ENCODE peak calls at places on chromosomes 4 and X, in ten cellular contexts. C, N, J, W, Q, O, P, I, U and K are unnamed samples.
A peak's percentile ranks its signal among the peaks of the same experiment; 100 is the strongest.

GRCh38 chr4:5930456-5930855 is 37.6 kb upstream of the CRMP1 start:
- DNase-seq in O (no peak), J (no peak), C (no peak), P (no peak), Q (no peak), W (no peak), N (no peak), U (no peak), I (peak; percentile 60), K (no peak)

GRCh38 chr4:25568788-25569231 is 86.8 kb upstream of the SLC34A2 start:
- DNase-seq in N (no peak), J (no peak), I (no peak), O (no peak), C (no peak), W (no peak), Q (no peak), P (no peak), U (no peak), K (peak; percentile 11)

GRCh38 chrX:15672886-15673285 is 8.3 kb upstream of the CLTRN start:
- DNase-seq in Q (no peak), U (peak; percentile 58), I (no peak), O (no peak), N (no peak), P (no peak), J (no peak), C (no peak), W (no peak), K (no peak)

GRCh38 chrX:154378059-154378798 is 866 bp upstream of the EMD start:
- DNase-seq in W (peak; percentile 68), O (peak; percentile 40), Q (peak; percentile 35), I (peak; percentile 63), C (no peak), U (peak; percentile 45), J (no peak), P (peak; percentile 85), N (peak; percentile 69), K (peak; percentile 99)

GRCh38 chrX:97326456-97326855 is 442.7 kb downstream of the RPA4 start:
- DNase-seq in O (peak; percentile 19), W (no peak), J (no peak), U (no peak), C (peak; percentile 63), N (no peak), P (no peak), Q (peak; percentile 71), I (peak; percentile 97), K (no peak)

GRCh38 chr4:8439914-8440490 is 521 bp downstream of the ACOX3 start:
- DNase-seq in N (no peak), O (no peak), P (no peak), W (no peak), J (no peak), I (peak; percentile 85), U (no peak), C (no peak), Q (peak; percentile 72), K (no peak)

GRCh38 chr4:20825493-20825892 is 125.2 kb downstream of the PACRGL start:
- DNase-seq in Q (no peak), O (no peak), N (no peak), J (no peak), U (no peak), I (no peak), C (no peak), P (no peak), W (peak; percentile 23), K (no peak)

GRCh38 chr4:169662226-169662625 is 41.8 kb downstream of the CLCN3 start:
- DNase-seq in U (no peak), W (no peak), P (no peak), O (no peak), I (no peak), C (no peak), N (no peak), J (no peak), Q (no peak), K (no peak)

GRCh38 chrX:21973321-21974010 is 33.0 kb downstream of the SMS start:
- DNase-seq in N (no peak), P (no peak), U (peak; percentile 6), O (no peak), J (no peak), C (no peak), W (peak; percentile 35), Q (no peak), I (no peak), K (no peak)

GRCh38 chrX:24190500-24191156 is 41.1 kb downstream of the ZFX start:
- DNase-seq in O (peak; percentile 71), U (no peak), J (no peak), W (peak; percentile 65), P (no peak), C (peak; percentile 55), Q (no peak), N (no peak), I (no peak), K (no peak)

GRCh38 chr4:186297013-186297645 is 31.1 kb downstream of the F11 start:
- DNase-seq in U (peak; percentile 64), O (peak; percentile 70), C (peak; percentile 36), W (peak; percentile 60), N (peak; percentile 26), J (peak; percentile 59), Q (peak; percentile 30), P (peak; percentile 73), I (peak; percentile 74), K (peak; percentile 92)

GRCh38 chr4:5656415-5656814 is 51.9 kb downstream of the EVC2 start:
- DNase-seq in W (no peak), J (no peak), C (no peak), P (no peak), N (no peak), O (no peak), Q (no peak), I (no peak), U (no peak), K (no peak)

GRCh38 chrX:85113746-85114145 is 110.1 kb downstream of the APOOL start:
- DNase-seq in P (no peak), O (no peak), N (no peak), C (no peak), I (no peak), J (no peak), Q (no peak), U (no peak), W (no peak), K (no peak)

GRCh38 chrX:64885850-64886249 is 90.4 kb downstream of the ZC4H2 start:
- DNase-seq in W (peak; percentile 7), N (peak; percentile 29), Q (peak; percentile 37), U (peak; percentile 14), C (no peak), O (no peak), J (no peak), I (peak; percentile 66), P (peak; percentile 21), K (no peak)

GRCh38 chr4:23039813-23040212 is 347.1 kb downstream of the GBA3 start:
- DNase-seq in N (no peak), I (no peak), P (no peak), C (peak; percentile 47), U (peak; percentile 43), W (no peak), J (no peak), Q (no peak), O (no peak), K (no peak)

DNA sequence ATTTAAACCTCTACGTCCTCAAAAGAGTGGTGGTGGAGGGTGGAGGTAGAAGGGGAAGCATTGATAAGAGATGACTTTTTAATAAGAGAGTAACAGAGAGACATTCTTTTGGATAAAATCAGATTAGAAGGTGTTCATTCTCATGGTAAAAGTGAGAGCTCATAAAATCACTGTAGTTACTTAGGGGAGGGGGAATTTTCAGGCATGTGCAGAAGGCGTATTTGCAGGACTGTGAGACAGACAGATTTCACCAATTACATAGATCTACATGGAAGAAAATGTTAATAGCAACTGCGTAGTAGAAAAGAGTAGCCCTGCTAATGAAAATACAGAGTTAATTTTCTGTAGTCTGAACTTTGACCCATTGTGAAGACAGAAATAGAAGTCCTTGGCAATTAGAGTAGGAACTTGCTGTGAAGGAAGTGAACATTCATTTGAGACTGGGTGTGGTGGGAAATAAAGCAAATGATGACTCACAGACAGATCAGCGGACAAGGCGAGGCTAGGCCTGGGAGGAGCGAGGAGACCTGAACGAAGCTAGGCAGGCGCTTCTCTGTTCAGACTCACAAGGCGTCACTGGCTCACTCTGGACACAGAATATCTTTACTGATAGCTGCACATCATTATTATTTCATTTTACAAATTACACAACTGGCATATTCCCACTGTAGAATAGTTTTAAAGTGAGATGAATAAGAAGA is 57.2 kb upstream of the FAM9C start:
- DNase-seq in U (peak; percentile 91), W (peak; percentile 90), J (no peak), O (peak; percentile 86), N (peak; percentile 50), Q (no peak), P (no peak), C (peak; percentile 91), I (no peak), K (no peak)
- H3K4me2 ChIP-seq in U (peak overlapping the region; percentile 62), W (peak overlapping the region; percentile 42), J (no peak overlapping the region), O (no peak overlapping the region), N (peak overlapping the region; percentile 18), Q (no peak overlapping the region), P (peak overlapping the region; percentile 39), C (no peak overlapping the region), I (no peak overlapping the region), K (peak overlapping the region; percentile 14)

GRCh38 chr4:107951551-107951950 is 20.2 kb downstream of the CYP2U1 start:
- DNase-seq in U (peak; percentile 5), Q (no peak), J (no peak), P (no peak), C (peak; percentile 90), W (peak; percentile 84), I (no peak), O (peak; percentile 89), N (no peak), K (peak; percentile 88)
- H3K4me2 ChIP-seq in U (no peak overlapping the region), Q (no peak overlapping the region), J (no peak overlapping the region), P (no peak overlapping the region), C (no peak overlapping the region), W (peak overlapping the region; percentile 22), I (no peak overlapping the region), O (peak overlapping the region; percentile 63), N (no peak overlapping the region), K (no peak overlapping the region)

DNA sequence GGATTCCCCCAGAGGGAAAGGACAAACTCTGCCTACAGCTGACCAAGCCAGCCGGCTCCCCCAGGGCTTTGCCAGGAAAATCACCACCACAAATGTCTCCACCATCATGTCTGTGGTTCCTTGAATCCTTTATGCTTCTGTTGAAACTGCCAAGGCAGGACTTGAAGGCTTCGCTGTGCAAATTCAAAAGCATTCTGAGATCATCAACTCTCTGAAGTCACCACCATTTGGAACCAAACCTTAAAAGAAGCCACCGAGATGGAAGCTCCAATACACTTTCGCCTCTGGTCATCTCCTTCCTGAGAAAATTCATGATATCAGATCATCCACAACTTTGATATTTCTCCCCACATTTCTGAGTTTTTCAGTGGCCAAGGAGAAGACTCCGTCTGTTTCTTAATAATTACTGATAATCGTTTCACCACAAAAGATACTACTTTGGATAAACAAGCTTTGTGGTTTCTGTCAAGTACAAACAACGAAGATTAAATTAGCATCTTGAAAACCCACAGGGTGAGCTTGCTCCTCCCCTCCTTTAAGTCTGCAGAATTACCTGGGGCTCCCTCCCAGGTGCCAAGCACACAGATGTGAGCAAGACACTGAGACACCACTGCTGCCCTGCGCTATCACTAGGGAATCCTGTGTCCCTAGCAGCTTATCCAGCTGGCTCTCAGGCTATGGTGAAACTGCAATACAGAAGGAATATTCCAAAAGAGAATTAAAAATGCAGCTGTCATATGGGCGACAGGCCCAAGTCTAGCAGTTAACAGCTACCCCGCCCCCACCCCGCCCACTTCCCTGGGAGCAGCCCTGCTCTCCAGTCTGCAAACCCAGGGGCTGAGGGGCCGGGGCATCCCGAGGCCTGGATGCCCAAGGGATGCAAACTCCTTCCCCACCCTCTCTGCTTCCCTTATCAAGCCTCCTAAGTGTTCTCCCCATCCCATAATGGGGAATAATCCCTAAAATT is 125.0 kb upstream of the TBL1X start:
- DNase-seq in C (no peak), U (no peak), P (no peak), I (no peak), N (no peak), O (no peak), Q (no peak), W (peak; percentile 19), J (no peak), K (no peak)
- H3K4me2 ChIP-seq in C (no peak overlapping the region), U (no peak overlapping the region), P (no peak overlapping the region), I (no peak overlapping the region), N (no peak overlapping the region), O (no peak overlapping the region), Q (peak overlapping the region; percentile 15), W (no peak overlapping the region), J (no peak overlapping the region), K (no peak overlapping the region)

GRCh38 chrX:130696542-130696941 is 206.5 kb downstream of the ENOX2 start:
- DNase-seq in N (no peak), U (no peak), Q (peak; percentile 10), J (no peak), P (no peak), W (no peak), O (no peak), C (no peak), I (peak; percentile 48), K (no peak)
- H3K4me2 ChIP-seq in N (no peak overlapping the region), U (no peak overlapping the region), Q (no peak overlapping the region), J (no peak overlapping the region), P (no peak overlapping the region), W (no peak overlapping the region), O (no peak overlapping the region), C (no peak overlapping the region), I (peak overlapping the region; percentile 19), K (no peak overlapping the region)